ENCODE peak calls at places on chromosomes 4 and X, in four cellular contexts. F is K562, I is GM12878, O is GM12891. M is an unnamed sample.

GRCh38 chrX:115940888-115941332 is 229.6 kb upstream of the AGTR2 start:
- DNase-seq in I (peak), O (no peak), F (no peak), M (no peak)

GRCh38 chr4:45131020-45131419 is 404.7 kb upstream of the GNPDA2 start:
- DNase-seq in O (no peak), I (no peak), F (no peak), M (no peak)

GRCh38 chrX:22395372-22395771 is 122.7 kb downstream of the CBLL2 start:
- DNase-seq in F (no peak), O (no peak), I (no peak), M (no peak)

GRCh38 chrX:133495464-133496391 is 80.4 kb upstream of the GPC4 start:
- DNase-seq in I (no peak), O (no peak), F (no peak), M (no peak)

GRCh38 chrX:149531599-149531998 is 9.2 kb upstream of the EOLA1 start:
- DNase-seq in F (no peak), O (no peak), I (no peak), M (no peak)

GRCh38 chr4:101584306-101584705 is 206.2 kb upstream of the BANK1 start:
- DNase-seq in I (no peak), F (no peak), O (no peak), M (no peak)

GRCh38 chr4:85866508-85866907 is 391.6 kb downstream of the ARHGAP24 start:
- DNase-seq in F (no peak), I (no peak), O (no peak), M (no peak)

GRCh38 chrX:130028196-130028595 is 45.8 kb downstream of the BCORL1 start:
- DNase-seq in F (peak), O (no peak), I (no peak), M (peak)

GRCh38 chr4:8905773-8906667 is 34.4 kb upstream of the HMX1 start:
- DNase-seq in F (no peak), I (no peak), O (no peak), M (no peak)

GRCh38 chr4:156252300-156253016 is 298.8 kb upstream of the CTSO start:
- DNase-seq in F (no peak), O (no peak), I (no peak), M (no peak)

GRCh38 chrX:56726609-56727008 is 2.4 kb upstream of the NBDY start:
- DNase-seq in I (no peak), O (no peak), F (peak), M (peak)

GRCh38 chrX:110180928-110181310 is 137.0 kb downstream of the AMMECR1 start:
- DNase-seq in I (no peak), O (no peak), F (no peak), M (no peak)

GRCh38 chrX:42837092-42837726 is 59.2 kb upstream of the PPP1R2C start:
- DNase-seq in I (no peak), O (no peak), F (no peak), M (no peak)

GRCh38 chr4:111296466-111296865 is 673.6 kb upstream of the PITX2 start:
- DNase-seq in F (no peak), O (no peak), I (no peak), M (no peak)

GRCh38 chrX:40174594-40175415 is 77.0 kb upstream of the BCOR start:
- DNase-seq in I (no peak), O (no peak), F (no peak), M (peak)

GRCh38 chrX:40176256-40176978 is 78.7 kb upstream of the BCOR start:
- DNase-seq in F (peak), I (no peak), O (no peak), M (peak)

GRCh38 chrX:40176979-40177430 is 79.2 kb upstream of the BCOR start:
- DNase-seq in O (no peak), F (no peak), I (no peak), M (peak)

GRCh38 chrX:40173662-40174593 is 76.2 kb upstream of the BCOR start:
- DNase-seq in I (no peak), F (no peak), O (no peak), M (peak)

GRCh38 chrX:40175416-40176255 is 77.9 kb upstream of the BCOR start:
- DNase-seq in O (no peak), F (peak), I (no peak), M (peak)
- TF ChIP-seq SPI1 in O (peak), F (peak), I (peak), M (peak)

DNA sequence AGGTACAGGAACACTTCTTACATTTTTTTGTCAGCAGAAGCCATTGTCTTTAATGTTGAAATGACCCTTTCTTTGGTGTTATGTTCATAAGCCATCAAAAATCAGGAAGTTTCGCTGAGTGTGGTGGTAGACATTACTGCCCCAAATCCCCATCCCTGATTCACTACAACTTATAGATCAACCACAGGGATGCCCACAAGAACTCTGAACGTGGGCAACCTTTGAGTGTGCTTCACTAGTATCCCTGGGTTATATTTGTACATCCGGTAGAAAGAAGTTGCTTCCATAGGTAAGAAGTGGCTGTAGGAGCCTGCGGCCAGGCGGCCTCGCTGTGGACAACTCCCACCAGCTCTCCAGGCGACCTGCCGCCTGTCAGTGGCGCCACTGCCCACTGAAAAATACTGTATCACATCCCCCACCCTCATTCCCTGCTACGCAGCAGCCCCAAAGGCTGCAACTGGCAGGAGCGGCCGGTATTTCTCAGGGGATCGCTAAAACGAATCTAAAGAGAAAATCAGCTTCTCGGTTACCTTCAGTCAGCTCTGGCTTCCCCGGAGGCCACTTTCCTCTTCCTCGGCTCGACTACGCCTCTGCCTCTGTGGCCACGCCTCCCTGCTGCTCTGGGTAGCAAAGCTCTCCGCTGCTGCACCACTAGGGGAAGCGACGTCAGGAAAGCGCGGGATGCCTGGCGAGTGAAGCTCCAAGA is 13.9 kb upstream of the ETDC start:
- DNase-seq in O (peak), F (no peak), I (peak), M (no peak)
- TF ChIP-seq SPI1 in O (no peak), F (no peak), I (no peak), M (no peak)

GRCh38 chr4:122666527-122667245 is 45.8 kb upstream of the IL21 start:
- DNase-seq in I (no peak), F (no peak), O (no peak), M (no peak)
- TF ChIP-seq SPI1 in I (no peak), F (no peak), O (no peak), M (no peak)

DNA sequence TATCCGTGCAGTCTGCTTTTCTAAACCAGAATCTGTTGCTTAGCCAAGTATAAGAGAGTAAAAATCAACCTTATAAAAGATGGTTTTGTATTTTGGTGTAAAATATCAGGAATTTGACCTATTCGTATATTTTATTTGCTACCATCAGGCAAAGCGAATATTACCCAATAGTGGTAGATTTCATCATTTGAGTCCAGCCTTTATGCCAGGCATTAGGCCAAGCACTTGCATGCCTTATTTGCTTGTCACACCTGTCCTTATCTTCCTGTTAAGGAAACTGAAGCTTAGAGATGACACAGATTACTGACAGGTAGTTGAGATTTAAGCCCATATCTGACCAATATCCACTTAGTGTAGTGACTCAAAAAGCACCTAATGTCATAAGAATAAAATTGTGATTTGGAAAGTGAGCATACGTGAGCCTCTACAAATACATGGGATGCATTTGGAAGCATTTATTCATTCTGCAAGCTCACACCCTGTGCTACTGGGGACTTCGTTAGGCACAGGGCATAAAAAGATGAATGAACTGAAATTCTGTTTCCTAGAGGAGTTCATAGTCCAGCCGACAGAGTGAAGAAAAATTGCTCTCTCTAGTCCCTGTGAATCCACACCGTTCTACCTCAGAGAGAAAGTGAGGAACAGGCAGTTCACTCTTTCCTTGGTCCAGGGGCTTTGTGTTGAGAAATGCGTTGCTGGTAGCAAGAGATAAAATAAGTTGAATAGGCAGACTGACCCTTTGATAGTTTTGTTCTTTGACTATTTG is 2.3 kb upstream of the RNF212 start:
- DNase-seq in F (no peak), O (no peak), I (no peak), M (no peak)
- TF ChIP-seq SPI1 in F (no peak), O (no peak), I (no peak), M (no peak)

GRCh38 chrX:81021478-81021877 is 180.2 kb downstream of the HMGN5 start:
- DNase-seq in I (no peak), F (no peak), O (no peak), M (no peak)
- TF ChIP-seq SPI1 in I (no peak), F (no peak), O (no peak), M (no peak)

DNA sequence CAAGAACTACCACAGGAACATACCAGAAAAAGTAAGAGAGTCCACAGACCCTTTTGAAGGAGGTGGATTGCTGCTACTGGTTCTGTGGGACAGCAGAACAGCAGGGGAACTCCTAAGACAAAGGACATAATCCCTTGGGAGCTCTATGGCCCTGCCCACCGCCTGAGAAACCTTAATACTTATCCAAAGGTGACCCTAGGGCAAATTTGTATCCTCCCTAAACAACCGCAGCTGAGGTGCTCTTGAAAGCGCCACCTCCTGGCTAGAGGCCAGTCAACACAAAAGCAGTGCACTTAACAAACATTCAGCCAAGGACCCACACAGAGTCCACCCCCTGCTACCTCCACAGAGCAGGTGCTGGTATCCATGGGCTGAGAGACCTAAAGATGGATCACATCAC is 136.8 kb downstream of the ADAM29 start:
- DNase-seq in I (no peak), F (no peak), O (no peak), M (no peak)
- TF ChIP-seq SPI1 in I (no peak), F (no peak), O (no peak), M (no peak)

GRCh38 chr4:187017156-187017555 is 293.5 kb upstream of the FAT1 start:
- DNase-seq in F (no peak), O (no peak), I (no peak), M (no peak)

GRCh38 chr4:187020681-187021080 is 297.0 kb upstream of the FAT1 start:
- DNase-seq in I (no peak), F (no peak), O (no peak), M (no peak)

GRCh38 chr4:187019896-187020295 is 296.2 kb upstream of the FAT1 start:
- DNase-seq in O (no peak), F (no peak), I (no peak), M (no peak)

GRCh38 chr4:187016101-187016500 is 292.4 kb upstream of the FAT1 start:
- DNase-seq in I (no peak), O (no peak), F (no peak), M (no peak)

GRCh38 chr4:187021436-187022205 is 298.0 kb upstream of the FAT1 start:
- DNase-seq in I (no peak), F (no peak), O (no peak), M (no peak)
- TF ChIP-seq SPI1 in I (no peak), F (no peak), O (no peak), M (no peak)